ENCODE peak calls at places on chromosomes 4 and X, in five cellular contexts. H is GM13977, Y is PC-3, V is gastrocnemius medialis, P is RWPE1. C is an unnamed sample.

GRCh38 chrX:138756234-138756633 is 44.7 kb upstream of the FGF13 start:
- DNase-seq in H (no peak), Y (peak; percentile 73), V (peak; percentile 32), P (peak; percentile 5), C (peak; percentile 61)

GRCh38 chr4:38902695-38903094 is 35.1 kb downstream of the FAM114A1 start:
- DNase-seq in H (peak; percentile 51), Y (peak; percentile 56), V (no peak), P (peak; percentile 51), C (no peak)

GRCh38 chrX:6021316-6022091 is 207.2 kb downstream of the NLGN4X start:
- DNase-seq in H (peak; percentile 39), Y (peak; percentile 58), V (no peak), P (no peak), C (peak; percentile 39)

GRCh38 chr4:88172987-88173386 is 14.5 kb upstream of the ABCG2 start:
- DNase-seq in H (no peak), Y (no peak), V (no peak), P (no peak), C (no peak)

GRCh38 chr4:21177092-21177491 is 476.8 kb downstream of the PACRGL start:
- DNase-seq in H (no peak), Y (no peak), V (no peak), P (no peak), C (no peak)

GRCh38 chr4:6988016-6988715 is 55.0 kb upstream of the TADA2B start:
- DNase-seq in H (no peak), Y (no peak), V (no peak), P (no peak), C (no peak)

GRCh38 chrX:47214435-47215077 is 3.9 kb upstream of the CDK16 start:
- DNase-seq in H (no peak), Y (no peak), V (no peak), P (no peak), C (no peak)

GRCh38 chr4:85067342-85067741 is 100.9 kb upstream of the WDFY3 start:
- DNase-seq in H (no peak), Y (peak; percentile 53), V (no peak), P (no peak), C (no peak)

GRCh38 chr4:48944252-48944651 is 37.7 kb upstream of the OCIAD2 start:
- DNase-seq in H (no peak), Y (peak; percentile 93), V (no peak), P (peak; percentile 92), C (no peak)

GRCh38 chrX:100654256-100654655 is 10.3 kb downstream of the SRPX2 start:
- DNase-seq in H (no peak), Y (peak; percentile 53), V (no peak), P (no peak), C (no peak)

GRCh38 chr4:79650794-79651431 is 242.9 kb upstream of the GK2 start:
- DNase-seq in H (no peak), Y (no peak), V (no peak), P (peak; percentile 13), C (peak; percentile 65)

GRCh38 chrX:134013528-134013927 is 28.1 kb upstream of the GPC3 start:
- DNase-seq in H (no peak), Y (no peak), V (no peak), P (no peak), C (no peak)

GRCh38 chrX:154457491-154458115 is 478 bp upstream of the PLXNA3 start:
- DNase-seq in H (peak; percentile 90), Y (peak; percentile 56), V (no peak), P (no peak), C (no peak)

GRCh38 chrX:68571292-68572256 is 72.7 kb downstream of the YIPF6 start:
- DNase-seq in H (peak; percentile 19), Y (peak; percentile 86), V (peak; percentile 17), P (peak; percentile 36), C (no peak)

GRCh38 chr4:3297066-3297859 is 4.4 kb downstream of the RGS12 start:
- DNase-seq in H (no peak), Y (no peak), V (peak; percentile 6), P (no peak), C (no peak)

GRCh38 chr4:141464366-141464765 is 172.0 kb upstream of the IL15 start:
- DNase-seq in H (no peak), Y (no peak), V (no peak), P (no peak), C (no peak)

GRCh38 chr4:40515037-40515397 is 114.6 kb downstream of the RBM47 start:
- DNase-seq in H (no peak), Y (peak; percentile 68), V (no peak), P (peak; percentile 54), C (no peak)

GRCh38 chr4:128388352-128388630 is 100.7 kb upstream of the PGRMC2 start:
- DNase-seq in H (no peak), Y (peak; percentile 54), V (peak; percentile 41), P (no peak), C (no peak)

GRCh38 chrX:153381684-153382532 is 19.2 kb downstream of the PNMA6E start:
- DNase-seq in H (no peak), Y (no peak), V (no peak), P (peak; percentile 27), C (peak; percentile 73)

GRCh38 chr4:118816538-118817177 is 19.3 kb downstream of the SEC24D start:
- DNase-seq in H (no peak), Y (peak; percentile 2), V (no peak), P (no peak), C (no peak)

GRCh38 chrX:22053486-22053885 is 21.4 kb downstream of the PHEX start:
- DNase-seq in H (no peak), Y (no peak), V (no peak), P (no peak), C (no peak)

GRCh38 chr4:7802093-7802726 is 137.5 kb downstream of the AFAP1 start:
- DNase-seq in H (peak; percentile 83), Y (peak; percentile 79), V (peak; percentile 70), P (peak; percentile 77), C (peak; percentile 72)

GRCh38 chrX:121569609-121570008 is 522.2 kb downstream of the GLUD2 start:
- DNase-seq in H (no peak), Y (no peak), V (no peak), P (no peak), C (no peak)

GRCh38 chrX:74493806-74494205 is 72.5 kb downstream of the SLC16A2 start:
- DNase-seq in H (no peak), Y (no peak), V (no peak), P (no peak), C (no peak)

GRCh38 chr4:140163029-140163810 is 9.2 kb upstream of the MAML3 start:
- DNase-seq in H (no peak), Y (no peak), V (no peak), P (no peak), C (no peak)

GRCh38 chrX:16185725-16186136 is 18.4 kb downstream of the MAGEB17 start:
- DNase-seq in H (peak; percentile 55), Y (peak; percentile 90), V (no peak), P (peak; percentile 49), C (peak; percentile 39)

GRCh38 chr4:41287005-41287404 is 30.3 kb downstream of the UCHL1 start:
- DNase-seq in H (no peak), Y (peak; percentile 62), V (no peak), P (no peak), C (no peak)

GRCh38 chr4:117093581-117093980 is 8.2 kb upstream of the TRAM1L1 start:
- DNase-seq in H (no peak), Y (peak; percentile 22), V (no peak), P (no peak), C (no peak)

GRCh38 chr4:67545996-67546356 is 673 bp upstream of the CENPC start:
- DNase-seq in H (no peak), Y (no peak), V (no peak), P (no peak), C (no peak)

GRCh38 chrX:21723097-21723496 is 34.8 kb downstream of the SMPX start:
- DNase-seq in H (no peak), Y (peak; percentile 42), V (no peak), P (no peak), C (no peak)

GRCh38 chrX:39459204-39459603 is 638.6 kb downstream of the BCOR start:
- DNase-seq in H (no peak), Y (no peak), V (no peak), P (no peak), C (no peak)

DNA sequence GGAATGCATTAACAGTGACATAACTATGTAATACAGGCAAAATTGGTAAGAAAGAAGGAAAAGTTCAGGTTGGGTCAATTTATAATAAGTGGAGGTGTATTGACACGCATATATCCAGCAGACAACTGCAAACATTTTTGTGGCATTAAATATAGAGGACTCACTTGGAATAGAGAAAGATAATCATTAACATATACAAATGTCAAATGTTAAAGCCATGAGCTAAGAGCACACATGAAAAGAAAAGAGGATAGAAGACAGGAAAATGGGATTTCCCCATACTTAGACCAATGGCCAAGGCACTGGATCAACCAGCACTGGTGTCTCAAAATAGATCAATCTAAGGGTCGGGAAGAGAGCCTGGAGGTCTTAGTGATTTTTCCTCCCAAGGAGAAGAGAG is 187.6 kb downstream of the PDGFC start:
- DNase-seq in H (no peak), Y (no peak), V (no peak), P (no peak), C (no peak)
- TF ChIP-seq CTCF in H (no peak), Y (no peak), V (no peak), P (no peak), C (no peak)

GRCh38 chrX:108590496-108590895 is 145.9 kb downstream of the IRS4 start:
- DNase-seq in H (no peak), Y (no peak), V (no peak), P (no peak), C (no peak)

GRCh38 chrX:108582151-108582550 is 142.5 kb downstream of the COL4A5 start:
- DNase-seq in H (no peak), Y (no peak), V (no peak), P (no peak), C (no peak)

GRCh38 chrX:108584617-108585211 is 145.1 kb downstream of the COL4A5 start:
- DNase-seq in H (peak; percentile 7), Y (peak; percentile 25), V (no peak), P (peak; percentile 1), C (no peak)
- TF ChIP-seq CTCF in H (peak; percentile 59), Y (peak; percentile 60), V (no peak), P (no peak), C (peak; percentile 26)

DNA sequence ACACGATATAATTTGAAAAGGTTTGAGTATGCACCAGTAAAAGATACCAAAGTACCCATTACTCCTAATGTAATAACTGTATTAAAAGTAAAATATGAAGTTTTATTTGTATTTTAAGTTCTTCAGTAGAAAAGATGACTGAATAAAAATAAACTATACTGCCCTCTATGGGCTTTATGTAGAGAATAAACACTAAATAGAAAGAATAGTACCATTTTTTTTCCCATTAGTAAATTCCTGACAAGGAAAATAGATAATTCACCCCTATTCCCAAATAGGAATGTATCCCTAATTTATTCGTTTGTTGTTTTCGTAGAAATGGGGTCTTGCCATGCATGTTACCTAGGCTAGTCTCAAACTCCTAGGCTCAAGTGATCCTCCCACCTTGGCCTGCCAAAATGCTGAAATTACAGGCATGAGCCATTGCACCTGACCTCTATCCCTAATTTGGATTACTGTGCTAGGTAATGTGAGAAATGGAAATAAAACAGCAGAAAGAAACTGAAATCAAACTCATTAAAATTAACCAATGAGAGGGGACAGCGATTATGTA is 73.6 kb upstream of the COX18 start:
- DNase-seq in H (no peak), Y (peak; percentile 14), V (no peak), P (no peak), C (no peak)
- TF ChIP-seq CTCF in H (peak; percentile 14), Y (peak; percentile 66), V (no peak), P (peak; percentile 33), C (no peak)

DNA sequence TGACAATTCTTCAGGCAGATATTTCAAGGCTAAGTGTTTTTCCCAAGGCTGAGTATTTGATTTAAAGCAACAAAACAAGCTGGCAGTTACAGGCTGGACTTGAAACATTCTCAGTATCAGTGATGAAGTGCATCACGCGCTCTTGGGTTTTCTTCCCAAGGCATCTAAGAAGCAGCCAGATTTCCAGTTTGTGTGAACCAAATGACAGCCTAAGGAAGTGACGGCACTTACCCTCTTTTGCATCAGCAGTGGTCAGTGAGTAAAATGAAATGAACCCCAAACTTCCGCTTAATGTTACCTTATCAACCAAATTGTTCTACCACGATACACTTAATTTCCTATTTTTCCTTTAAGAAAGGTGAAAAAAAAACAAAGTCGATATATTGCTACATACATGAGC is 15.8 kb upstream of the GYPE start:
- DNase-seq in H (no peak), Y (no peak), V (no peak), P (no peak), C (no peak)
- TF ChIP-seq CTCF in H (no peak), Y (no peak), V (no peak), P (no peak), C (no peak)